ENCODE peak calls at places on chromosomes 2 and 18, in four cellular contexts. E is K562, A is HepG2, O is GM12878. C is an unnamed sample. For H3K4me1, the result is how much of the 10 kb centered on the place peaks cover.

GRCh38 chr2:65320042-65320711 is 92.5 kb downstream of the ACTR2 start:
- DNase-seq in E (peak), A (peak), O (peak), C (no peak)

GRCh38 chr2:79576431-79576830 is 63.6 kb downstream of the CTNNA2 start:
- DNase-seq in E (no peak), A (no peak), O (no peak), C (no peak)

GRCh38 chr2:195818521-195818920 is 161.5 kb downstream of the SLC39A10 start:
- DNase-seq in E (no peak), A (no peak), O (no peak), C (no peak)

GRCh38 chr2:182862003-182862402 is 4.4 kb downstream of the FRZB start:
- DNase-seq in E (no peak), A (no peak), O (no peak), C (no peak)

GRCh38 chr2:196275646-196276352 is 104.4 kb upstream of the STK17B start:
- DNase-seq in E (no peak), A (no peak), O (no peak), C (no peak)

GRCh38 chr2:26487192-26487591 is 9.3 kb upstream of the OTOF start:
- DNase-seq in E (no peak), A (no peak), O (no peak), C (no peak)

GRCh38 chr2:219024059-219024458 is 17.3 kb downstream of the CFAP65 start:
- DNase-seq in E (no peak), A (no peak), O (no peak), C (no peak)

GRCh38 chr2:169739351-169739750 is 5.7 kb downstream of the KLHL23 start:
- DNase-seq in E (no peak), A (no peak), O (no peak), C (no peak)

GRCh38 chr2:240232961-240233890 is 92.8 kb upstream of the OTOS start:
- DNase-seq in E (peak), A (peak), O (no peak), C (peak)

GRCh38 chr2:219300022-219300421 is 9.2 kb downstream of the PTPRN start:
- DNase-seq in E (no peak), A (no peak), O (no peak), C (no peak)

GRCh38 chr2:66189598-66189997 is 245.3 kb upstream of the MEIS1 start:
- DNase-seq in E (no peak), A (no peak), O (no peak), C (no peak)

GRCh38 chr18:77023115-77023782 is 109.3 kb downstream of the MBP start:
- DNase-seq in E (no peak), A (no peak), O (no peak), C (no peak)

GRCh38 chr2:207163053-207163814 is 2.5 kb downstream of the KLF7 start:
- DNase-seq in E (no peak), A (peak), O (no peak), C (no peak)

GRCh38 chr18:6575908-6576307 is 153.6 kb upstream of the ARHGAP28 start:
- DNase-seq in E (no peak), A (no peak), O (no peak), C (no peak)

GRCh38 chr18:2223859-2224258 is 347.4 kb downstream of the METTL4 start:
- DNase-seq in E (peak), A (peak), O (no peak), C (no peak)

GRCh38 chr2:238784671-238785527 is 63.0 kb upstream of the TWIST2 start:
- DNase-seq in E (peak), A (peak), O (no peak), C (peak)

GRCh38 chr18:76351961-76352581 is 143.0 kb downstream of the ZNF516 start:
- DNase-seq in E (no peak), A (peak), O (no peak), C (no peak)

GRCh38 chr2:160837416-160837815 is 322.8 kb upstream of the TANK start:
- DNase-seq in E (no peak), A (no peak), O (no peak), C (no peak)

GRCh38 chr18:66640431-66640830 is 36.5 kb upstream of the CDH19 start:
- DNase-seq in E (no peak), A (no peak), O (no peak), C (no peak)

GRCh38 chr2:40120021-40120420 is 331.9 kb downstream of the SLC8A1 start:
- DNase-seq in E (no peak), A (no peak), O (no peak), C (no peak)

GRCh38 chr2:40118622-40119021 is 333.3 kb downstream of the SLC8A1 start:
- DNase-seq in E (no peak), A (no peak), O (no peak), C (no peak)

GRCh38 chr2:40123746-40124145 is 328.1 kb downstream of the SLC8A1 start:
- DNase-seq in E (no peak), A (no peak), O (no peak), C (no peak)

GRCh38 chr2:40123321-40123720 is 328.6 kb downstream of the SLC8A1 start:
- DNase-seq in E (no peak), A (no peak), O (no peak), C (no peak)

DNA sequence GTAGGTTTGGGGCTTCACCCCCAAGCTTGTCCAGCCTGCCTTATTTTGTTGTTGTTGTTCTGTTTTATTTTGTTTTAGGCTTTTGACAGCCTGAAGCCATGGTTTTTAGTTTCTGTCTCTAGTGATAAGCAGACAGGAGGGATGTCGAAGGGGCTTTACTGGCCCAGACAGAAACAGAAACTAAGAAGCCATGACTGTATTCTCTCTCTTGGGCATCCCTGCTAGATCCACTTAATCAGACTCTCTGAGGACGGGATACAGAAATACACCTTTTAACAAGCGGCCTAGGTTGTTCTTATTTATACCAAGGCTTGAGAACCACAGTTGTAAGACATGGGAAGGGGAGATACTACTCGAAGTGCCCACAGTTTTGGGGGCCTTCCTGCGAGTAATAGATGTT is 330.9 kb downstream of the SLC8A1 start:
- DNase-seq in E (no peak), A (no peak), O (no peak), C (no peak)
- TF ChIP-seq HDAC6 in E (no peak), A (no peak), O (no peak), C (no peak)

GRCh38 chr2:217906787-217907186 is 96.0 kb downstream of the TNS1 start:
- DNase-seq in E (no peak), A (no peak), O (no peak), C (no peak)
- H3K4me1 ChIP-seq in E (under half), A (half or more), O (under half), C (under half)

GRCh38 chr2:73081181-73081671 is 9.7 kb upstream of the SFXN5 start:
- DNase-seq in E (no peak), A (no peak), O (no peak), C (no peak)
- TF ChIP-seq HDAC6 in E (no peak), A (no peak), O (no peak), C (no peak)

GRCh38 chr2:11417946-11418585 is 47.9 kb downstream of the E2F6 start:
- DNase-seq in E (peak), A (peak), O (no peak), C (no peak)
- H3K4me1 ChIP-seq in E (under half), A (under half), O (under half), C (under half)

GRCh38 chr2:216951166-216951565 is 91.3 kb upstream of the TNP1 start:
- DNase-seq in E (no peak), A (no peak), O (no peak), C (no peak)

GRCh38 chr2:216960926-216961325 is 101.1 kb upstream of the TNP1 start:
- DNase-seq in E (no peak), A (no peak), O (no peak), C (no peak)

DNA sequence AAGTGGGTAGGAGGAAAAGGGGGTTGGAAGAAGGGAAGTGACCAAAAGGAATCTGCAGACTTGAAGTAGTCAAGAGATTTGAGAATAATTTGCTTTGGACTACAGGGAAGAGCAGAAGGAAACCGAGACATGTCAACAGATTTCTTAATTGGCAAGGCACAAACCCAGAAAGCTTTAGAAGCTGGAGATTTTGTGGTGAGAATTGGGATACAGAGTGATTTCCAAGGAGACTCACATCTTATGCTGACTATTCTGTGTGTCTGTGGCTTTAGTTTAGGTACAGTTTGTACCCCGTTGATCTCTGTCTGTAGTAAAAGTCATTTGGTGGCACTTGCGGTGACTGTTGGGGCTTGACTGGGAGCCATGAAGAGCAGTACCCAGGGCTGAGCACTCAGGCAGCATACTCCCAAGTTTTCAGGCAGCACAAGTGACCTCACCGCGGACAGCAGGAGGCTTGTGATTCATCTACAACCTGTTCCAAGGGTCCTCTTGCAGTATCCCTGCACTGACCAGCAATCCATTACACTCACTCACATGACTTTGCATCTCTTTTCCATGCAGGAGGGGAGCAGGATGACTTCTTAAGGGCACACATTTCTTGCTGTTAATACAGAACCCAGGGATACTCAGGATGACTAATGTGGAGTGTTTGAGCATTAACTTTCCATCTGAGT is 97.1 kb upstream of the TNP1 start:
- DNase-seq in E (no peak), A (no peak), O (no peak), C (no peak)
- TF ChIP-seq HDAC6 in E (no peak), A (no peak), O (no peak), C (no peak)

GRCh38 chr2:205965707-205966106 is 120.3 kb downstream of the INO80D start:
- DNase-seq in E (no peak), A (no peak), O (no peak), C (no peak)

GRCh38 chr2:205964111-205964761 is 121.7 kb downstream of the INO80D start:
- DNase-seq in E (no peak), A (peak), O (no peak), C (no peak)

GRCh38 chr2:205970348-205970747 is 115.6 kb downstream of the INO80D start:
- DNase-seq in E (no peak), A (no peak), O (no peak), C (no peak)

GRCh38 chr2:205969584-205969983 is 116.4 kb downstream of the INO80D start:
- DNase-seq in E (no peak), A (no peak), O (no peak), C (no peak)

DNA sequence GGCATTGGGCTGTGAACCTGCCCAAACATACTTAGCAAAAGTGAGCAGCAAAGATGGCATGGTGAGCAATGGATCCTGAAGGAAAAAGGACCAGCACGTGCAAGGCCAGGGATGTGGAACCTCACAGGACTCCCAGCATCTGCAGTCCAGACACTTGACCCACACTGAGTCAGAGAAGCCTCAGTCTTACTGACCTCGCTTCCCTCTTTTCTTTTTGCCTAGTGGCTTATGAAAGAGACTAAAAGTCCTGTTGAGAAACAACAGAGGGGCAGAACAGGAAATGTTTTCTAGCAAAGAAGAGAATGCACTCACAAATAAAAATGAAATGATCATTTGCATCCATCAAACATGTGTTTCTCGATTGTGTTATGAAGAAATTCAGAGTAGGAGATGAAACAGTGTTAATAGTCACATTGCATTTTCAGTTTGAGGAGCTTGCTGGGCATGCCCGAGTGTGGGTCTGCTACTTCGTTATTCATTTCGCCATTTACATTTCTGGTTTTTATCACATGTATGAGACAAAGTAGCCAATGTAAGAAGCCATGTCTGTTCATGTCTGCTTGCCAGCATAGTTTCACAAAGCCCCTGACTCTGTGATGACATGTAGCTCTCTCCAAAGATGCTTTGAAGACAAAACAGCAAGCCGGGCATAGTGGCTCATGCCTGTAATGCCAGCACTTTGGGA is 118.4 kb downstream of the INO80D start:
- DNase-seq in E (no peak), A (no peak), O (no peak), C (no peak)
- H3K4me1 ChIP-seq in E (under half), A (half or more), O (under half), C (under half)

GRCh38 chr2:43924463-43924862 is 71.3 kb downstream of the LRPPRC start:
- DNase-seq in E (no peak), A (no peak), O (no peak), C (no peak)

GRCh38 chr2:43927442-43927841 is 68.3 kb downstream of the LRPPRC start:
- DNase-seq in E (no peak), A (no peak), O (peak), C (no peak)

GRCh38 chr2:43931293-43931692 is 64.5 kb downstream of the LRPPRC start:
- DNase-seq in E (no peak), A (no peak), O (no peak), C (no peak)

DNA sequence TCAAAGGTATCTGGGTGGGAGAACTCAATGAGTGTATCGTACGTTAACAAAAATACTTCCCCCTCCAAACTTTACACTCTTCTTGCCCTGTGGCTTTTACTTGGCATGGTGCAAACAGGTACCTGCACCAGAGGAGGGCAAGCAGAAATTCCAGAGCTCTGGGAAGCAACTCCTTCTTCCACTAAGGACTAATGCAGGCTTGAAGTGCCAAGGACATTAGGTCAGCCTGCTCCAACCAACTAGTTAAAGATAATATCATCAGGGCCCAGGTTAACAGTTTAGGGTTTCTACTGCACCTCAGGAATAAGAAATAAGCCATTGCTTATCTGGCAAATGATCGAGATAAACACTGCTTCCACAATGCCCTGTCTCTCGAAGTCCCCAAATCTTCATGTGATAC is 70.4 kb downstream of the LRPPRC start:
- DNase-seq in E (no peak), A (no peak), O (no peak), C (no peak)
- TF ChIP-seq HDAC6 in E (no peak), A (no peak), O (no peak), C (no peak)

DNA sequence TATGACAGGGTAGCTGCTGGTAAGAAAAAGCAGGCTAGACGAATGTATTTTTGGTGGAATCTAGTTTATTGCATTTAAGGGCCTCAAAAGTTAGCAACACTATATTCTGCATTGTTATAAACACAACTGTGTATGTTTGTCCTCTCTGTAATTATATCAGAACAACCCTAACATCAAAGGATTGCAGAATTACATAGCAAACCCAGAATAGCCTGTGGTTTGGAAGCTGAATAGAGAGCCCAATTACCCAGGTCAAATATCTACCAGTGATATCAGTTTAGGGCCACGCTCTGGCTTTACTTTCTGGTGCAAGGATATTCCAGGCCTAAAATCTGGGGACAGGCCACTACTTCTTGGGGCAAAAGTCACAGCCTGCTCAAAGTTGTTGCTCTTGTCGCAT is 25.1 kb upstream of the MRO start:
- DNase-seq in E (no peak), A (no peak), O (no peak), C (no peak)
- H3K4me1 ChIP-seq in E (under half), A (under half), O (under half), C (under half)

GRCh38 chr2:197853549-197853948 is 49.2 kb downstream of the PLCL1 start:
- DNase-seq in E (no peak), A (no peak), O (no peak), C (no peak)
- TF ChIP-seq HDAC6 in E (no peak), A (no peak), O (no peak), C (no peak)

C was measured in H1.